ENCODE peak calls at places on chromosomes 3 and 15, in seven cellular contexts. L is stomach, F is mesendoderm, T is spleen, X is pancreas, K is endothelial cell of umbilical vein, D is colonic mucosa. J is an unnamed sample. For H3K36me3 and H3K27me3, the result is how much of the 10 kb centered on the place peaks cover.

GRCh38 chr15:66654718-66655375 is 47.2 kb upstream of the SMAD6 start:
- DNase-seq in X (no peak), F (peak), D (no peak), K (no peak), T (no peak), L (peak), J (peak)

GRCh38 chr15:79092382-79092781 is 1.8 kb upstream of the RASGRF1 start:
- DNase-seq in F (no peak), T (no peak), D (no peak), K (no peak), L (no peak), X (no peak), J (peak)

GRCh38 chr3:51379301-51379700 is 5.8 kb upstream of the MANF start:
- DNase-seq in F (no peak), T (peak), X (no peak), D (no peak), L (no peak), K (no peak), J (no peak)

GRCh38 chr15:76993114-76993715 is 1.7 kb upstream of the PSTPIP1 start:
- DNase-seq in X (no peak), K (no peak), D (no peak), T (peak), L (no peak), F (no peak), J (no peak)

GRCh38 chr3:78645628-78646310 is 1122.0 kb downstream of the ROBO1 start:
- DNase-seq in K (peak), X (no peak), T (no peak), D (peak), F (peak), L (no peak), J (no peak)

GRCh38 chr3:187919990-187920389 is 174.7 kb upstream of the BCL6 start:
- DNase-seq in T (no peak), K (no peak), D (no peak), F (no peak), L (no peak), X (no peak), J (no peak)

GRCh38 chr3:194472290-194472920 is 14.4 kb downstream of the ATP13A3 start:
- DNase-seq in L (no peak), K (peak), X (no peak), T (no peak), F (peak), D (no peak), J (no peak)

GRCh38 chr3:158731938-158732855 is at the start of gene RARRES1:
- DNase-seq in F (peak), T (peak), X (peak), K (peak), D (peak), L (peak), J (peak)

GRCh38 chr3:194265505-194265892 is 85.6 kb downstream of the CPN2 start:
- DNase-seq in T (peak), L (peak), K (peak), X (peak), D (peak), F (no peak), J (peak)

GRCh38 chr3:62142280-62142679 is 231.1 kb downstream of the FEZF2 start:
- DNase-seq in D (no peak), X (no peak), T (no peak), L (no peak), F (no peak), K (no peak), J (no peak)

GRCh38 chr15:59035157-59035556 is 47.7 kb downstream of the RNF111 start:
- DNase-seq in D (no peak), X (no peak), K (no peak), T (no peak), L (no peak), F (no peak), J (no peak)
- H3K36me3 ChIP-seq in D (under half), X (under half), K (under half), T (under half), L (under half), F (under half), J (under half)

GRCh38 chr15:70476441-70476840 is 286.9 kb downstream of the UACA start:
- DNase-seq in K (no peak), F (no peak), T (no peak), L (no peak), D (no peak), X (no peak), J (no peak)
- H3K27me3 ChIP-seq in K (under half), F (under half), T (under half), L (under half), D (under half), X (under half), J (under half)

GRCh38 chr15:92947071-92947730 is 47.1 kb downstream of the CHD2 start:
- DNase-seq in T (no peak), X (no peak), K (no peak), D (no peak), L (no peak), F (no peak), J (no peak)
- H3K36me3 ChIP-seq in T (under half), X (under half), K (under half), D (under half), L (half or more), F (under half), J (half or more)

DNA sequence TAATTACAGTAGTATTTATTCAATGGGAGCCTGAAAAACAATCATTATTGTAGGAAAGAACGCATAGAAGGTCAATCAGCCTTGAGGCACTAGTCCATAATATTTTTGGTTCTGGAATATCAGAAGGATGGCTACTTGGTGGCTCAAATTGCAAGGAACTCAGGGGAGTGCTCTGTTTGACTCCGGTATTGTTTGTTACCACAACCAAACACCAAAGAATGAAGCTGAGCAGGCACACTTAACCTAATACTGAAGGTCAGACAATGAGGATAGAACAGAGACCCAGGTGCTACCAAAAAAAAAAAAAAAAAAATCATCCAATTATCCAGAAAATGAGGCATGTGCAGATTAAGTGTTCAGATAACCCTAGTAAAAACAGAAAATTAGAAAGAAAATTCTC is 11.1 kb upstream of the SATB1 start:
- DNase-seq in X (no peak), K (no peak), F (no peak), L (no peak), T (no peak), D (no peak), J (no peak)
- H3K27me3 ChIP-seq in X (under half), K (under half), F (under half), L (under half), T (under half), D (under half), J (under half)

DNA sequence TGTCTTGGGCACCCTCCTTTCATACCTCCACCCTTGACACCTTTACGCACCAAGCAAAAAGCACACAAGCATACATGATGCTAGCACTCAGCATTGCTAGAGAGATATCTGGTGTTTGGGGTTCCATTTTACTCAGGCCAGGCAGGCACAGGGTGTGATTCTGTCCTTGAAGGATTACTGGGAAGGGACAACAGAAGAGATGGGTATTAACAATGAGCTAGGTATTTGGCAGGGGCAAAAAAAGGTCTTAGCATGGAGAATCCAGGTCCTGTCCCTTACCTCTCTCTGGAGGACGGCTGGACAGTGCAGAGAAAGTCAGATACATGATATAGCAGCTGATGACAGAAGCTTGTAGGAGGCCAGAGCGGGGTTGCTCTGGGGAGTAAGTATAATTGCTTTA is 3.5 kb downstream of the SERINC4 start:
- DNase-seq in K (no peak), X (no peak), T (no peak), F (no peak), L (no peak), D (no peak), J (no peak)
- H3K36me3 ChIP-seq in K (under half), X (under half), T (under half), F (under half), L (half or more), D (under half), J (half or more)

DNA sequence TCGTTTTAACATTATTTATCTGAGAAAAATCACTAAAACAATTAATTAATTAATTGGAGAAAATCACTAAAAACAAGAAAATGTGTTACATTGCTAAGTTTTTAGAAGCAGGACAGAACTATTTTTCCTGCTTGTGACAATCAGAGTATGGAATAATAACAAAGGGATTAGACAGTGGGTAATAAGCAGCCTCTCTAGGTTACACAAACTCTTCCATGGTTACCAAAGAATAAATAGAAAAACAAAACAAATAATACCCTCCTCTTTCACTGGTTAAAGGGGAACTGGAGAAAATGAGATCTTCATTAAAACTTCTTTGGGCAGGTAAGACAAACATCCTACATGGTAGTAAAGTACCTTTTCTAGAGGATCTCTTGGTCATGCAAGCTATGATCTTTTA is 2.4 kb upstream of the PLCH1 start:
- DNase-seq in D (no peak), K (no peak), T (no peak), L (no peak), F (no peak), X (no peak), J (no peak)
- H3K27me3 ChIP-seq in D (under half), K (under half), T (under half), L (under half), F (under half), X (under half), J (under half)

GRCh38 chr15:75900577-75900976 is 3.1 kb upstream of the FBXO22 start:
- DNase-seq in D (no peak), L (no peak), T (no peak), K (no peak), F (no peak), X (no peak), J (no peak)
- H3K36me3 ChIP-seq in D (under half), L (under half), T (under half), K (under half), F (under half), X (under half), J (under half)

GRCh38 chr15:38212759-38213158 is 39.9 kb upstream of the SPRED1 start:
- DNase-seq in K (no peak), F (no peak), D (no peak), T (no peak), L (no peak), X (no peak), J (no peak)
- H3K27me3 ChIP-seq in K (under half), F (under half), D (under half), T (under half), L (under half), X (under half), J (under half)

GRCh38 chr3:52403271-52403841 is 41.5 kb downstream of the SEMA3G start:
- DNase-seq in X (no peak), K (no peak), D (no peak), T (peak), F (no peak), L (no peak), J (no peak)
- H3K36me3 ChIP-seq in X (under half), K (half or more), D (under half), T (under half), F (under half), L (half or more), J (half or more)

GRCh38 chr3:43996379-43997301 is 245.0 kb upstream of the TOPAZ1 start:
- DNase-seq in X (no peak), L (no peak), F (peak), D (no peak), K (peak), T (peak), J (no peak)
- H3K27me3 ChIP-seq in X (under half), L (under half), F (under half), D (half or more), K (half or more), T (half or more), J (under half)